ENCODE peak calls at places on chromosomes 7 and 10, in ten cellular contexts. P is left lung, O is PC-3, R is heart left ventricle, V is IMR-90, M is psoas muscle, Z is pancreas, F is A549, G is body of pancreas, X is upper lobe of left lung. H is an unnamed sample. For H3K4me1, the result is how much of the 10 kb centered on the place peaks cover.

GRCh38 chr10:8130973-8131911 is 76.8 kb downstream of the GATA3 start:
- ATAC-seq in P (no peak), O (peak), F (peak), X (no peak), R (no peak), V (no peak), Z (no peak), G (no peak), M (no peak), H (no peak)

GRCh38 chr10:4144802-4145201 is 359.8 kb upstream of the KLF6 start:
- ATAC-seq in O (peak), R (no peak), X (no peak), P (no peak), M (no peak), Z (no peak), V (peak), F (no peak), G (no peak), H (no peak)

GRCh38 chr10:77328272-77328816 is 309.3 kb downstream of the KCNMA1 start:
- ATAC-seq in P (no peak), M (no peak), O (peak), Z (no peak), G (no peak), X (no peak), F (no peak), R (no peak), V (no peak), H (no peak)

GRCh38 chr7:96237040-96237439 is 84.9 kb downstream of the SLC25A13 start:
- ATAC-seq in F (no peak), O (no peak), P (no peak), V (no peak), Z (no peak), X (no peak), R (no peak), G (no peak), M (no peak), H (no peak)

GRCh38 chr10:5623081-5623748 is 43.2 kb downstream of the ASB13 start:
- ATAC-seq in O (peak), M (peak), X (peak), P (peak), Z (peak), F (peak), G (peak), V (peak), R (peak), H (peak)

GRCh38 chr7:98086231-98086855 is 20.3 kb upstream of the LMTK2 start:
- ATAC-seq in G (peak), P (no peak), X (no peak), O (peak), F (peak), R (no peak), M (no peak), V (no peak), Z (peak), H (no peak)

GRCh38 chr10:91520657-91521056 is 110.5 kb downstream of the HECTD2 start:
- ATAC-seq in R (peak), P (peak), G (peak), M (no peak), O (no peak), F (no peak), V (no peak), Z (peak), X (peak), H (no peak)

GRCh38 chr10:63631971-63632370 is 110.8 kb downstream of the REEP3 start:
- ATAC-seq in R (no peak), F (no peak), O (no peak), X (no peak), G (no peak), V (no peak), Z (no peak), P (no peak), M (no peak), H (no peak)

GRCh38 chr7:7536396-7537019 is 835 bp upstream of the COL28A1 start:
- ATAC-seq in G (no peak), O (peak), M (no peak), R (no peak), Z (no peak), P (no peak), X (no peak), F (no peak), V (no peak), H (no peak)

GRCh38 chr7:77752016-77752415 is 46.2 kb downstream of the TMEM60 start:
- ATAC-seq in V (no peak), R (no peak), F (no peak), P (peak), O (no peak), X (peak), Z (peak), M (no peak), G (no peak), H (no peak)

GRCh38 chr10:7424315-7424714 is 13.5 kb upstream of the SFMBT2 start:
- ATAC-seq in G (no peak), R (no peak), V (no peak), X (no peak), O (no peak), Z (no peak), M (no peak), P (no peak), F (peak), H (no peak)

GRCh38 chr7:75688200-75689136 is 50.3 kb downstream of the HIP1 start:
- ATAC-seq in P (no peak), X (no peak), O (no peak), F (peak), G (peak), V (no peak), Z (peak), M (no peak), R (no peak), H (no peak)

GRCh38 chr10:77210645-77211044 is 427.0 kb downstream of the KCNMA1 start:
- ATAC-seq in X (no peak), V (no peak), Z (no peak), M (no peak), P (no peak), G (no peak), R (no peak), O (no peak), F (no peak), H (no peak)

DNA sequence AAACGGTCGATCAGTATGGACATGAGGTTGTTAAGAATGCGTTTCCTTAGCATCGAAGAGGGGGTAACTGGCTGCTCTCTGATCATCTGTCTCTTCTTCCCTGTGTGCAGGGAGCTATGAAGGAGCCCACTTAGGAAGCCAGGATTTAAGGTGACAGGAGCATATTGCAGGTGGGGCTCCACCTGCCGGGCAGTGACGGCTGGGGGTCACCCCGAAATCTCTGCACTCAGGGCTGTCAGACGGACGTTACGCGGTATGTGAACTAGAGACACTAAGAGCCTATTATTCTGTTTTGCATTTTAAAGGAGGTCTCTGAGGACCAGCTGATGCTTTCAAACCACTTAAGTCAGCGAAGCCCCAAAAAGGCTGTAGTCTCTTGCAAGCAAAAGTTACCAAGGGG is 64.4 kb downstream of the CARD11 start:
- ATAC-seq in M (no peak), Z (peak), F (no peak), G (no peak), P (peak), R (no peak), O (no peak), V (no peak), X (no peak), H (no peak)
- TF ChIP-seq CTCF in M (no peak), Z (no peak), F (no peak), G (no peak), P (no peak), R (no peak), O (peak), V (no peak), X (no peak), H (no peak)

DNA sequence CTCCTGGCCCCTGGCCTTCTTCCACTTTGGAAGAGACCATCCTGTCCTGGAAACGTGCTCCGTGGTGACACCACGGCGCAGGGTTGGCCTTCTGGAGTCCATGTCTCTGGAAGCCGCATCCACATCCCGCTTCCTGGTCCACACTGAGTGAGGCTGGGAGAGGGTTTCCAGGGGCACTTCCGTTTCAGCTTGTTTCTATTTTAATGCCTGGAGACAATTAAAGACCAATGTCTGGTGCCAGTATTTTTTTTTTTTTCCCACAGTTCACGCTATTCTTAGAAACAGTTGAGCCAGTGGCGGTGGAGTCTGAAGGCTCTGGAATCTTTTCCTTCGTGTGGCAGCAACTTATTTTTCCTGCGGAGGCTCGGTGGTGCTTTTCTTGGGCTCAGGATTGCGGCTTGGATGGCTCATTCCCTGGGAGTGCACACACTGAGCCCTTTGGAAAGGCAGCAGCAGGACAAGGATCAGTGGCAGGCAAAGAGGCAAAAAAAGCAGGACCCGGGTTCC is 202.6 kb downstream of the BAMBI start:
- ATAC-seq in V (no peak), Z (no peak), M (peak), F (no peak), P (no peak), G (no peak), O (no peak), R (peak), X (no peak), H (no peak)
- H3K4me3 ChIP-seq in V (no peak), Z (no peak), M (peak), F (no peak), P (no peak), G (no peak), O (no peak), R (no peak), X (no peak), H (no peak)

GRCh38 chr10:86867149-86867548 is 90.3 kb downstream of the MMRN2 start:
- ATAC-seq in P (no peak), R (no peak), F (no peak), X (no peak), Z (no peak), G (no peak), V (no peak), M (no peak), O (no peak), H (no peak)
- H3K4me1 ChIP-seq in P (under half), R (under half), F (under half), X (under half), Z (under half), G (under half), V (under half), M (under half), O (under half), H (under half)

GRCh38 chr7:70777251-70777650 is 354.7 kb upstream of the GALNT17 start:
- ATAC-seq in X (no peak), M (no peak), R (no peak), V (no peak), F (no peak), G (no peak), P (no peak), Z (no peak), O (no peak), H (no peak)

GRCh38 chr7:70778585-70778984 is 353.4 kb upstream of the GALNT17 start:
- ATAC-seq in M (no peak), F (no peak), Z (no peak), R (no peak), P (no peak), G (no peak), O (no peak), V (no peak), X (no peak), H (no peak)

GRCh38 chr7:70774895-70775527 is 356.9 kb upstream of the GALNT17 start:
- ATAC-seq in P (no peak), R (no peak), X (no peak), Z (no peak), O (no peak), F (no peak), M (no peak), V (no peak), G (no peak), H (no peak)

GRCh38 chr7:70776627-70777101 is 355.3 kb upstream of the GALNT17 start:
- ATAC-seq in F (no peak), Z (no peak), P (peak), R (no peak), G (no peak), O (no peak), X (no peak), M (no peak), V (no peak), H (no peak)

DNA sequence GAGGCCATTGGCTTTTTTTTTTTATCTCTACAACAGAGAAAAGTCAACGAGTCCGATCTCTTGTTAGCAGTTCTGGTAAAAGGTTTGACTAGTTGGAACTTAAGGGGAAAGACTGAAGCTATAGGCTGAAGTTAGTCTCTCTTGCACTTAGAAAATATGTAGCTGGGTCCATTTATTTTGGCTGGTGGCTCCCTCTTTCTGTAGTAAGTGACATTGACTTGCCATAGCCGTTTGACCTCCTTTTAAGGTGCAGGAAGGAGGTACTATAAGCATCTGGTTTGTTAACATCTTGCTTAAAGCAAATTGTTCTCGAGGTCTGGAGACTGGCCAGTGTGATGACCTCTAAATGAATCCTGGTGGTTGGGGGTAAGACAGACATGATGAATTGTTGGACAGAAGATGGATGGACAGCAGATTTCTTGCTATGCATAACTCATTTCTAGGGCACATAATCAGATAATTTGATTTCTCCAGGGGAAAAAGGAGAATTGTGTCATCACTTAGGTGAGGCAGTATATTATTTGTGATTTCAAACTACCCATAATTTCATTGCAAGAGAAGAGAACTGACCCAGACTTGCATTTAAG is 356.3 kb upstream of the GALNT17 start:
- ATAC-seq in V (no peak), O (no peak), G (no peak), F (no peak), X (no peak), P (peak), R (no peak), M (no peak), Z (no peak), H (no peak)
- TF ChIP-seq CTCF in V (no peak), O (no peak), G (no peak), F (no peak), X (no peak), P (no peak), R (no peak), M (no peak), Z (no peak), H (no peak)

DNA sequence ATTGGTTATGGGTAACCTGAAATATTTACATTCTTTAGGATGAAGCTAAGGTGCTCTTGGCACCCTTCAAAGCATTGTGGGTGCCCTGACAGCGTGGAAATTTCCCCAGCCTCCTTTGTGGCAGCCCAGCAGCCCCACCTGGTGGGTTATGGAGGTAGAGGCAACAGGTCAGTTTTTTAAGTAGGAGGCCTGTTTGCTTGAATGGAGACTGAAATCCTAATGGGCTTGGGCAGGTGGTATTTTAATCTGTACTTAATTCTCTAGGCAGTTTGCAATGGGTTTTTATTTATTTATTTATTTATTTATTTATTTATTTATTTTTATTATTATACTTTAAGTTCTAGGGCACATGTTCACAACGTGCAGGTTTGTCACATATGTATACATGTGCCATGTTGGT is 139.4 kb downstream of the EPC1 start:
- ATAC-seq in X (peak), Z (peak), F (peak), P (peak), O (peak), R (peak), V (peak), M (no peak), G (peak), H (no peak)
- H3K4me3 ChIP-seq in X (no peak), Z (no peak), F (no peak), P (no peak), O (no peak), R (no peak), V (no peak), M (no peak), G (no peak), H (no peak)

DNA sequence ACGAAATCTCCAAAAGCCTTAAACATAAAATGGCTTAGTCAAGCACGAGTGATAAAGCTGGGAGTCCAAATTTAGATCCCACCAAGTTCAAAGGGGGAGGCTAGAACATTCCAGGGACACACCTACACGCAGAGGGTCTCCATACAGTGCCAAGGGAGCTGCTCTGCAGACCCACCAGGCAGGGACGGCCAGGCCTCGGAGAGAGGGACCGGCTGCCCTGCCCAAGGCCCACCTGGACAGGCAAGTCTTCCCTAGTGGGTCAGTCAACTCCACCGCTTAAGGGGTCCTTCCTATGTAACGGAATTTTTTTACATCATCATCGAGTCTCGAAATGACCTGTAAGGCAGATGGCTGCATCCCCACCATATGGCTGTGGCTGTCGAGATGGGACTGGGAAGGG is 28.5 kb downstream of the AMZ1 start:
- ATAC-seq in Z (no peak), X (no peak), P (no peak), M (no peak), V (no peak), R (no peak), O (no peak), G (no peak), F (no peak), H (no peak)
- H3K4me1 ChIP-seq in Z (under half), X (under half), P (under half), M (under half), V (under half), R (half or more), O (under half), G (under half), F (under half), H (under half)

GRCh38 chr7:156473476-156474240 is 166.9 kb upstream of the RNF32 start:
- ATAC-seq in P (peak), O (peak), F (peak), Z (peak), X (peak), R (no peak), V (peak), G (no peak), M (no peak), H (no peak)
- TF ChIP-seq CTCF in P (peak), O (peak), F (peak), Z (peak), X (peak), R (peak), V (peak), G (peak), M (peak), H (peak)